ENCODE peak calls at places on chromosomes 13 and 19, in nine cellular contexts. X is fibroblast of mammary gland, Y is H7, K is Right ventricle myocardium superior, D is small intestine, M is AG10803, V is head of caudate nucleus, C is neural crest cell, N is lung microvascular endothelial cell. I is an unnamed sample.

GRCh38 chr13:74210693-74211393 is 76.6 kb upstream of the KLF12 start:
- DNase-seq in N (peak), X (peak), K (peak), Y (no peak), C (no peak), V (no peak), D (peak), M (peak), I (peak)

GRCh38 chr19:35005256-35005977 is 5.3 kb downstream of the GRAMD1A start:
- DNase-seq in D (no peak), Y (peak), M (no peak), C (no peak), K (no peak), N (no peak), X (no peak), V (no peak), I (no peak)

GRCh38 chr13:101283782-101284181 is 132.5 kb downstream of the NALCN start:
- DNase-seq in V (peak), C (no peak), N (no peak), M (no peak), D (no peak), K (no peak), X (no peak), Y (no peak), I (no peak)

GRCh38 chr19:48963371-48964204 is 1.5 kb upstream of the FTL start:
- DNase-seq in V (peak), M (peak), C (peak), X (peak), D (peak), Y (peak), K (peak), N (peak), I (peak)

GRCh38 chr19:1259206-1259872 is 9.8 kb upstream of the CIRBP start:
- DNase-seq in D (peak), K (peak), M (peak), X (peak), N (peak), Y (peak), V (no peak), C (no peak), I (peak)

GRCh38 chr13:30829145-30829544 is 76.9 kb upstream of the MEDAG start:
- DNase-seq in V (no peak), C (no peak), D (no peak), M (peak), N (peak), X (peak), K (no peak), Y (no peak), I (peak)

GRCh38 chr13:110250258-110250891 is 56.6 kb downstream of the COL4A1 start:
- DNase-seq in D (no peak), N (peak), V (no peak), M (peak), K (peak), C (no peak), Y (no peak), X (peak), I (no peak)

GRCh38 chr19:18475004-18475453 is 37.1 kb upstream of the ISYNA1 start:
- DNase-seq in K (no peak), X (no peak), N (no peak), C (no peak), M (no peak), Y (no peak), D (peak), V (no peak), I (no peak)

GRCh38 chr13:63288576-63288975 is 1872.9 kb upstream of the PCDH20 start:
- DNase-seq in D (no peak), K (no peak), X (no peak), Y (no peak), C (no peak), M (no peak), N (no peak), V (no peak), I (no peak)

GRCh38 chr19:18782559-18783225 is 8.4 kb downstream of the COMP start:
- DNase-seq in N (no peak), D (no peak), M (no peak), V (no peak), X (no peak), Y (no peak), C (no peak), K (no peak), I (no peak)

GRCh38 chr13:111202745-111203144 is 87.6 kb downstream of the ARHGEF7 start:
- DNase-seq in M (peak), C (no peak), N (peak), X (peak), D (no peak), V (no peak), K (no peak), Y (no peak), I (no peak)

GRCh38 chr13:98528663-98529064 is 48.2 kb downstream of the STK24 start:
- DNase-seq in N (peak), C (no peak), V (no peak), K (peak), X (peak), M (peak), Y (no peak), D (no peak), I (no peak)

GRCh38 chr19:35628565-35629331 is at the start of gene RBM42:
- DNase-seq in Y (peak), M (peak), N (peak), D (peak), K (peak), V (peak), C (peak), X (peak), I (peak)

GRCh38 chr19:31937983-31938382 is 407.4 kb upstream of the ZNF507 start:
- DNase-seq in X (no peak), K (no peak), M (no peak), C (no peak), V (no peak), N (no peak), Y (no peak), D (no peak), I (no peak)

GRCh38 chr13:99555149-99555548 is 53.9 kb downstream of the TM9SF2 start:
- DNase-seq in V (no peak), K (no peak), Y (no peak), M (no peak), D (no peak), X (no peak), C (no peak), N (no peak), I (no peak)

GRCh38 chr19:4051175-4052101 is 15.3 kb downstream of the ZBTB7A start:
- DNase-seq in C (no peak), X (peak), N (no peak), Y (no peak), M (peak), K (no peak), D (peak), V (no peak), I (peak)

GRCh38 chr13:34152996-34153395 is 335.0 kb downstream of the RFC3 start:
- DNase-seq in Y (no peak), M (no peak), K (no peak), C (no peak), V (no peak), N (no peak), X (no peak), D (no peak), I (no peak)

GRCh38 chr13:30308548-30308947 is 1.2 kb upstream of the KATNAL1 start:
- DNase-seq in N (peak), Y (no peak), M (peak), C (no peak), K (no peak), V (no peak), X (peak), D (no peak), I (no peak)

GRCh38 chr13:23020246-23020843 is 160.4 kb upstream of the SGCG start:
- DNase-seq in M (peak), K (no peak), N (peak), D (peak), X (peak), Y (peak), V (peak), C (peak), I (peak)

GRCh38 chr13:79435549-79435948 is 29.5 kb upstream of the RBM26 start:
- DNase-seq in X (peak), Y (no peak), N (peak), V (no peak), C (no peak), D (peak), K (no peak), M (peak), I (peak)

GRCh38 chr19:38543807-38544568 is 73.8 kb downstream of the MAP4K1 start:
- DNase-seq in M (peak), N (peak), X (peak), D (peak), K (peak), V (peak), C (no peak), Y (peak), I (peak)

GRCh38 chr13:40316301-40316700 is 350.1 kb downstream of the FOXO1 start:
- DNase-seq in M (no peak), Y (no peak), K (no peak), V (no peak), X (no peak), C (no peak), D (no peak), N (no peak), I (no peak)

GRCh38 chr19:10270180-10270615 is 722 bp upstream of the ICAM1 start:
- DNase-seq in V (peak), M (no peak), X (no peak), N (peak), C (no peak), K (peak), D (peak), Y (peak), I (no peak)

GRCh38 chr19:47778089-47778953 is at the start of gene SELENOW:
- DNase-seq in C (peak), K (peak), N (peak), M (peak), Y (peak), X (peak), V (peak), D (peak), I (peak)

GRCh38 chr19:1651061-1651547 is 1.3 kb downstream of the TCF3 start:
- DNase-seq in N (peak), V (no peak), Y (peak), D (no peak), K (no peak), X (peak), C (peak), M (peak), I (no peak)

GRCh38 chr19:5624154-5624663 is 1.3 kb downstream of the SAFB start:
- DNase-seq in C (no peak), Y (peak), V (peak), M (peak), X (peak), D (peak), K (peak), N (peak), I (peak)

GRCh38 chr19:18225702-18226468 is at the start of gene PDE4C:
- DNase-seq in X (no peak), C (no peak), K (no peak), N (peak), D (no peak), M (no peak), Y (peak), V (no peak), I (no peak)

GRCh38 chr13:48600374-48601364 is 53.1 kb upstream of the CYSLTR2 start:
- DNase-seq in M (peak), V (no peak), X (peak), D (no peak), K (no peak), Y (no peak), C (no peak), N (peak), I (no peak)

GRCh38 chr19:55622242-55622969 is 2.0 kb downstream of the ZNF784 start:
- DNase-seq in N (no peak), D (no peak), V (no peak), M (no peak), Y (peak), X (no peak), C (no peak), K (no peak), I (no peak)

GRCh38 chr19:49128545-49129237 is 9.3 kb downstream of the PPFIA3 start:
- DNase-seq in K (peak), C (no peak), V (no peak), X (no peak), M (no peak), Y (no peak), D (no peak), N (no peak), I (no peak)

GRCh38 chr13:51465124-51465523 is 12.3 kb upstream of the INTS6 start:
- DNase-seq in K (no peak), V (no peak), C (no peak), M (no peak), D (peak), X (no peak), Y (no peak), N (no peak), I (no peak)

GRCh38 chr19:35247526-35248309 is 1.1 kb upstream of the LSR start:
- DNase-seq in V (peak), M (no peak), C (no peak), D (peak), Y (peak), K (no peak), N (no peak), X (no peak), I (peak)

I was measured in HT-29.